ENCODE peak calls at places on chromosome 19, in nine cellular contexts. K is thyroid gland, Y is IMR-90, O is hepatocyte, V is H7, L is colonic mucosa, B is cardiac fibroblast, R is mesenchymal stem cell, P is retinal pigment epithelial cell. E is an unnamed sample.

GRCh38 chr19:16301999-16302694 is 22.5 kb upstream of the KLF2 start:
- DNase-seq in K (no peak), Y (peak), O (peak), V (peak), L (no peak), B (no peak), R (no peak), P (no peak), E (no peak)

GRCh38 chr19:33273065-33273736 is 29.1 kb downstream of the CEBPA start:
- DNase-seq in K (no peak), Y (no peak), O (no peak), V (peak), L (no peak), B (peak), R (no peak), P (no peak), E (no peak)

GRCh38 chr19:10193666-10194499 is 870 bp downstream of the DNMT1 start:
- DNase-seq in K (no peak), Y (peak), O (peak), V (peak), L (peak), B (peak), R (peak), P (no peak), E (peak)

GRCh38 chr19:43777163-43777700 is 3.5 kb downstream of the KCNN4 start:
- DNase-seq in K (no peak), Y (peak), O (peak), V (peak), L (no peak), B (peak), R (peak), P (no peak), E (no peak)

GRCh38 chr19:11420429-11420893 is 1.3 kb upstream of the RGL3 start:
- DNase-seq in K (peak), Y (no peak), O (peak), V (peak), L (peak), B (peak), R (peak), P (no peak), E (peak)

GRCh38 chr19:55418185-55418584 is 10.6 kb upstream of the UBE2S start:
- DNase-seq in K (peak), Y (peak), O (peak), V (peak), L (peak), B (peak), R (peak), P (peak), E (peak)

GRCh38 chr19:14072535-14073231 is at the start of gene MISP3:
- DNase-seq in K (peak), Y (no peak), O (peak), V (peak), L (peak), B (peak), R (peak), P (no peak), E (peak)

GRCh38 chr19:38869160-38869835 is 8.8 kb downstream of the RINL start:
- DNase-seq in K (no peak), Y (no peak), O (no peak), V (peak), L (peak), B (peak), R (no peak), P (no peak), E (no peak)

GRCh38 chr19:13366529-13367143 is 139.6 kb downstream of the CACNA1A start:
- DNase-seq in K (no peak), Y (peak), O (no peak), V (peak), L (no peak), B (peak), R (no peak), P (no peak), E (no peak)

GRCh38 chr19:35436477-35437141 is 11.4 kb upstream of the FFAR2 start:
- DNase-seq in K (peak), Y (no peak), O (peak), V (no peak), L (peak), B (peak), R (peak), P (no peak), E (peak)

GRCh38 chr19:35718345-35719041 is 690 bp downstream of the KMT2B start:
- DNase-seq in K (peak), Y (no peak), O (peak), V (peak), L (peak), B (peak), R (peak), P (no peak), E (peak)

GRCh38 chr19:8610041-8610927 is at the start of gene ADAMTS10:
- DNase-seq in K (no peak), Y (peak), O (peak), V (peak), L (peak), B (peak), R (no peak), P (no peak), E (no peak)

GRCh38 chr19:32351807-32352630 is 6.6 kb downstream of the ZNF507 start:
- DNase-seq in K (no peak), Y (peak), O (no peak), V (no peak), L (no peak), B (peak), R (peak), P (no peak), E (no peak)

GRCh38 chr19:33317522-33317921 is 15.2 kb upstream of the CEBPA start:
- DNase-seq in K (no peak), Y (no peak), O (no peak), V (no peak), L (no peak), B (no peak), R (no peak), P (no peak), E (peak)

GRCh38 chr19:36436531-36436930 is 18.1 kb upstream of the ZFP82 start:
- DNase-seq in K (no peak), Y (no peak), O (no peak), V (no peak), L (no peak), B (no peak), R (no peak), P (no peak), E (peak)

GRCh38 chr19:34881982-34882381 is 44.7 kb upstream of the ZNF30 start:
- DNase-seq in K (no peak), Y (peak), O (no peak), V (no peak), L (no peak), B (no peak), R (peak), P (no peak), E (no peak)

GRCh38 chr19:10230155-10230903 is 802 bp downstream of the S1PR2 start:
- DNase-seq in K (peak), Y (peak), O (peak), V (peak), L (peak), B (peak), R (peak), P (no peak), E (peak)

GRCh38 chr19:12364391-12365093 is 941 bp downstream of the ZNF442 start:
- DNase-seq in K (peak), Y (peak), O (peak), V (peak), L (peak), B (peak), R (peak), P (no peak), E (peak)

GRCh38 chr19:10602330-10603083 is 15.4 kb upstream of the AP1M2 start:
- DNase-seq in K (peak), Y (peak), O (peak), V (peak), L (peak), B (peak), R (peak), P (no peak), E (peak)

DNA sequence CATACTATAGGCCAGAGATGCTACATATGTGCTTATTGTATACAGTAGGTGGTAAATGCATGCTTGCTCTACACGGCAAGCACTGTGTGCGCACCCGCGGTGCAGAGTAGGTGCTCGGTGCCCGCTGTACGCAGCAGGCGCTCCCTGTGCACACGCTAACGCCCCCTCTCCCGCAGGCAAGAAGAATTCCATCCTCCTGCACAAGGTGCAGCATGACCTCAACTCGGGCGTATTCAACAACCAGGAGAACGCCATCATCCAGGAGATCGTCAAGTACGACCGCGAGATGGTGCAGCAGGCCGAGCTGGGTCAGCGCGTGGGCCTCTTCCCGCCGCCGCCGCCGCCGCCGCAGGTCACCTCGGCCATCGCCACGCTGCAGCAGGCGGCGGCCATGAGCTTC is 17.7 kb downstream of the POLRMT start:
- DNase-seq in K (peak), Y (no peak), O (no peak), V (no peak), L (no peak), B (no peak), R (no peak), P (no peak), E (peak)
- H3K4me3 ChIP-seq in K (no peak), Y (no peak), O (no peak), V (no peak), L (no peak), B (no peak), R (no peak), P (no peak), E (no peak)

GRCh38 chr19:50818859-50819472 is 4.6 kb downstream of the KLK1 start:
- DNase-seq in K (no peak), Y (no peak), O (no peak), V (no peak), L (no peak), B (no peak), R (no peak), P (no peak), E (no peak)

GRCh38 chr19:50820549-50821247 is 2.9 kb downstream of the KLK1 start:
- DNase-seq in K (no peak), Y (no peak), O (peak), V (peak), L (peak), B (no peak), R (no peak), P (no peak), E (no peak)

GRCh38 chr19:50817941-50818858 is 5.4 kb downstream of the KLK1 start:
- DNase-seq in K (peak), Y (no peak), O (peak), V (peak), L (peak), B (peak), R (peak), P (no peak), E (no peak)

GRCh38 chr19:50820086-50820485 is 3.5 kb downstream of the KLK1 start:
- DNase-seq in K (no peak), Y (no peak), O (no peak), V (no peak), L (peak), B (no peak), R (no peak), P (no peak), E (no peak)

DNA sequence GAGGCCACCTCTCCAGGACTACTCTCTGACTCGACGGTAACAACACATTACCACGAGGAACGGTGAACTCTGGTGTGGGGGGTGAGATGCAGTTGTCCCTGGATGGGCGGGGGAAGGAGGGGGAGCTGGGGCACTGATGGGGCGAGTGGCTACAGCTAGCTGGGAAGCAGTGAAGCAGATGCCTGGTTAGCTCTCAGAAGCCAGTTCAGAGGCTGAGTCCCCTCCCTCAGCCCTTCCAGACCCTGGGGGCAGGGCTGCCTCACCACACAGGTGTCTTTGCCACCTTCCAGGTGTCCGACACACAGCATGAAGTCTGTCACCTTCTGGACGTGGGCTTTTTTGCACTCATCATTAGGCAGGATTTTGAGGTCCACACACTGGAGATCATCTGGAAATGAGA is 4.0 kb downstream of the KLK1 start:
- DNase-seq in K (no peak), Y (no peak), O (no peak), V (no peak), L (no peak), B (no peak), R (no peak), P (no peak), E (no peak)
- H3K4me3 ChIP-seq in K (no peak), Y (no peak), O (no peak), V (no peak), L (peak), B (no peak), R (no peak), P (no peak), E (no peak)

GRCh38 chr19:58058428-58058827 is 654 bp upstream of the ZNF135 start:
- DNase-seq in K (no peak), Y (no peak), O (no peak), V (peak), L (no peak), B (no peak), R (no peak), P (no peak), E (no peak)
- H3K4me3 ChIP-seq in K (no peak), Y (no peak), O (peak), V (no peak), L (no peak), B (no peak), R (no peak), P (no peak), E (no peak)

GRCh38 chr19:4082172-4082571 is 15.5 kb upstream of the ZBTB7A start:
- DNase-seq in K (no peak), Y (no peak), O (no peak), V (no peak), L (no peak), B (no peak), R (no peak), P (no peak), E (peak)

GRCh38 chr19:4081441-4082129 is 14.9 kb upstream of the ZBTB7A start:
- DNase-seq in K (no peak), Y (no peak), O (no peak), V (no peak), L (peak), B (no peak), R (no peak), P (no peak), E (peak)

GRCh38 chr19:4086336-4086953 is 19.7 kb upstream of the ZBTB7A start:
- DNase-seq in K (no peak), Y (no peak), O (no peak), V (no peak), L (peak), B (no peak), R (no peak), P (no peak), E (peak)

GRCh38 chr19:4083677-4084546 is 17.2 kb upstream of the ZBTB7A start:
- DNase-seq in K (no peak), Y (no peak), O (peak), V (peak), L (peak), B (no peak), R (no peak), P (no peak), E (peak)

GRCh38 chr19:4084547-4084877 is 17.8 kb upstream of the ZBTB7A start:
- DNase-seq in K (no peak), Y (no peak), O (no peak), V (no peak), L (no peak), B (no peak), R (no peak), P (no peak), E (no peak)
- H3K4me3 ChIP-seq in K (no peak), Y (no peak), O (no peak), V (no peak), L (no peak), B (no peak), R (no peak), P (no peak), E (no peak)

GRCh38 chr19:46911456-46911855 is 50.7 kb downstream of the ARHGAP35 start:
- DNase-seq in K (no peak), Y (no peak), O (no peak), V (no peak), L (no peak), B (no peak), R (no peak), P (no peak), E (no peak)
- H3K4me3 ChIP-seq in K (no peak), Y (no peak), O (no peak), V (no peak), L (no peak), B (no peak), R (no peak), P (no peak), E (no peak)

GRCh38 chr19:5801796-5802616 is 2.9 kb upstream of the NRTN start:
- DNase-seq in K (no peak), Y (peak), O (peak), V (peak), L (no peak), B (peak), R (peak), P (no peak), E (no peak)

GRCh38 chr19:5805465-5806132 is 732 bp downstream of the NRTN start:
- DNase-seq in K (peak), Y (peak), O (peak), V (peak), L (peak), B (peak), R (peak), P (no peak), E (peak)

GRCh38 chr19:5803752-5804515 is 933 bp upstream of the NRTN start:
- DNase-seq in K (peak), Y (peak), O (peak), V (peak), L (peak), B (peak), R (peak), P (peak), E (peak)

GRCh38 chr19:5804516-5805464 is at the start of gene NRTN:
- DNase-seq in K (no peak), Y (no peak), O (peak), V (peak), L (peak), B (no peak), R (no peak), P (no peak), E (no peak)

GRCh38 chr19:5803441-5803751 is 1.5 kb upstream of the NRTN start:
- DNase-seq in K (no peak), Y (no peak), O (no peak), V (no peak), L (no peak), B (no peak), R (no peak), P (no peak), E (no peak)
- H3K4me3 ChIP-seq in K (no peak), Y (peak), O (peak), V (peak), L (peak), B (peak), R (peak), P (peak), E (no peak)

GRCh38 chr19:48837081-48837524 is 812 bp upstream of the HSD17B14 start:
- DNase-seq in K (peak), Y (peak), O (peak), V (peak), L (peak), B (peak), R (peak), P (peak), E (peak)

GRCh38 chr19:48833977-48834376 is 2.3 kb downstream of the HSD17B14 start:
- DNase-seq in K (no peak), Y (no peak), O (no peak), V (no peak), L (no peak), B (no peak), R (no peak), P (no peak), E (no peak)

GRCh38 chr19:48836089-48837017 is at the start of gene HSD17B14:
- DNase-seq in K (peak), Y (no peak), O (peak), V (peak), L (no peak), B (peak), R (peak), P (no peak), E (peak)

GRCh38 chr19:48837586-48838191 is 1.4 kb upstream of the HSD17B14 start:
- DNase-seq in K (no peak), Y (no peak), O (no peak), V (peak), L (no peak), B (no peak), R (no peak), P (no peak), E (no peak)

DNA sequence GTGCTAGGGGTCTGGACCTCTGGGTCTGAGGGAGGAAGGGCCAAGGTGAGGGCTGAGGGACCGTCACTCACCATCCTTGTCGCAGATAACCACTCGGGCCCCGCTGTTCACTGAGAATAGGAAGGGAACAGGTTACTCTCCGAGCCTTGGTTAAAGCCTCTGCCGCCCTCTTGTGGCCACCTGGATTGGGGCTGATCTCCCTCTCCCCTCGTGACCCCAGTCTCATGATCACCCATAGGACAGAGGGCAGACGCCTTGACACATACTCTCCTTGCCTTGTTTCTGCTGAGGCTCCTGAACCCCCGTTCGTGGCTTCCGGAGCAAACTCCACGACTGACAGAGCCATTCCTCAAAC is 580 bp downstream of the HSD17B14 start:
- DNase-seq in K (peak), Y (peak), O (peak), V (peak), L (peak), B (peak), R (peak), P (peak), E (peak)
- H3K4me3 ChIP-seq in K (no peak), Y (peak), O (peak), V (peak), L (peak), B (peak), R (peak), P (peak), E (peak)

GRCh38 chr19:49363265-49364082 is at the start of gene DKKL1:
- DNase-seq in K (peak), Y (peak), O (peak), V (peak), L (peak), B (peak), R (peak), P (peak), E (peak)
- H3K4me3 ChIP-seq in K (no peak), Y (peak), O (peak), V (peak), L (peak), B (peak), R (peak), P (peak), E (no peak)

GRCh38 chr19:49490287-49491029 is 3.0 kb downstream of the RPL13A start:
- DNase-seq in K (no peak), Y (no peak), O (no peak), V (peak), L (no peak), B (no peak), R (no peak), P (no peak), E (no peak)
- H3K4me3 ChIP-seq in K (no peak), Y (no peak), O (no peak), V (no peak), L (no peak), B (no peak), R (no peak), P (peak), E (no peak)